ENCODE peak calls at places on chromosomes 1 and 21, in seven cellular contexts. Y, Z, W, H, U, B and E are unnamed samples.

GRCh38 chr1:172275478-172275877 is 145.0 kb upstream of the C1orf105 start:
- DNase-seq in B (no peak), U (no peak), W (no peak), Z (no peak), H (no peak), Y (no peak), E (no peak)

GRCh38 chr1:206041640-206042039 is 11.3 kb upstream of the RHEX start:
- DNase-seq in Z (no peak), U (no peak), B (peak; percentile 53), Y (peak; percentile 62), W (peak; percentile 16), H (peak; percentile 50), E (no peak)

GRCh38 chr21:40732243-40732642 is 114.7 kb downstream of the DSCAM start:
- DNase-seq in W (no peak), Z (no peak), Y (no peak), B (no peak), H (no peak), U (no peak), E (no peak)

GRCh38 chr1:110187139-110187890 is 22.8 kb upstream of the KCNC4 start:
- DNase-seq in Z (no peak), U (peak; percentile 67), B (no peak), H (no peak), Y (no peak), W (no peak), E (peak; percentile 63)

GRCh38 chr1:105909811-105910210 is 1146.7 kb upstream of the PRMT6 start:
- DNase-seq in H (no peak), W (peak; percentile 12), Y (peak; percentile 50), Z (no peak), U (no peak), B (no peak), E (peak; percentile 7)

GRCh38 chr1:191495040-191495439 is 663.2 kb upstream of the RGS18 start:
- DNase-seq in W (no peak), B (no peak), U (no peak), H (no peak), Z (no peak), Y (no peak), E (peak; percentile 49)

GRCh38 chr1:118360817-118361216 is 175.8 kb upstream of the SPAG17 start:
- DNase-seq in W (no peak), Z (no peak), H (no peak), U (peak; percentile 70), Y (no peak), B (no peak), E (peak; percentile 85)

GRCh38 chr1:109792056-109792831 is 28.5 kb upstream of the EPS8L3 start:
- DNase-seq in U (peak; percentile 93), H (peak; percentile 90), Y (peak; percentile 73), W (peak; percentile 80), Z (no peak), B (no peak), E (peak; percentile 76)

GRCh38 chr1:157671895-157672294 is 28.7 kb downstream of the FCRL3 start:
- DNase-seq in Y (no peak), H (no peak), B (no peak), Z (no peak), W (no peak), U (peak; percentile 1), E (peak; percentile 72)

GRCh38 chr1:115189814-115190541 is 100.7 kb upstream of the TSPAN2 start:
- DNase-seq in B (no peak), U (peak; percentile 91), W (no peak), H (peak; percentile 55), Y (no peak), Z (no peak), E (peak; percentile 94)

GRCh38 chr1:180773210-180773865 is 139.4 kb upstream of the KIAA1614 start:
- DNase-seq in Y (no peak), U (peak; percentile 67), B (no peak), W (no peak), H (no peak), Z (no peak), E (peak; percentile 49)

GRCh38 chr1:243390315-243390875 is 134.6 kb downstream of the SDCCAG8 start:
- DNase-seq in Z (no peak), W (no peak), B (no peak), U (no peak), H (no peak), Y (no peak), E (no peak)

GRCh38 chr1:115168026-115168425 is 78.7 kb upstream of the TSPAN2 start:
- DNase-seq in U (peak; percentile 70), W (no peak), Z (no peak), B (no peak), Y (no peak), H (no peak), E (peak; percentile 80)

GRCh38 chr1:198687429-198687828 is 48.6 kb downstream of the PTPRC start:
- DNase-seq in Y (no peak), B (no peak), W (no peak), Z (no peak), U (no peak), H (no peak), E (no peak)

GRCh38 chr21:22342855-22343254 is 1344.6 kb downstream of the NCAM2 start:
- DNase-seq in Y (no peak), B (no peak), Z (peak; percentile 28), U (no peak), H (no peak), W (no peak), E (no peak)

GRCh38 chr1:234629026-234629425 is 19.0 kb upstream of the IRF2BP2 start:
- DNase-seq in Z (no peak), Y (no peak), W (no peak), U (peak; percentile 69), H (no peak), B (no peak), E (no peak)

GRCh38 chr1:244239261-244239770 is 188.2 kb downstream of the ZBTB18 start:
- DNase-seq in B (no peak), Y (no peak), U (no peak), Z (peak; percentile 53), H (no peak), W (no peak), E (no peak)

GRCh38 chr1:86502721-86503430 is 34.1 kb downstream of the CLCA1 start:
- DNase-seq in U (no peak), B (no peak), H (peak; percentile 82), W (peak; percentile 58), Y (peak; percentile 94), Z (peak; percentile 61), E (peak; percentile 80)

GRCh38 chr21:39659070-39659815 is 46.5 kb downstream of the B3GALT5 start:
- DNase-seq in Z (peak; percentile 82), W (no peak), U (no peak), B (no peak), H (no peak), Y (no peak), E (no peak)

GRCh38 chr21:39661121-39661520 is 48.4 kb downstream of the B3GALT5 start:
- DNase-seq in W (no peak), Z (no peak), H (no peak), Y (no peak), U (no peak), B (no peak), E (no peak)

GRCh38 chr21:39661740-39662139 is 49.0 kb downstream of the B3GALT5 start:
- DNase-seq in B (no peak), Y (no peak), H (no peak), Z (no peak), U (no peak), W (no peak), E (no peak)

GRCh38 chr21:39660191-39660590 is 47.5 kb downstream of the B3GALT5 start:
- DNase-seq in Z (no peak), B (no peak), H (peak; percentile 48), Y (no peak), U (peak; percentile 30), W (no peak), E (peak; percentile 25)

GRCh38 chr21:39660596-39660995 is 47.9 kb downstream of the B3GALT5 start:
- DNase-seq in Z (no peak), W (peak; percentile 25), Y (no peak), U (peak; percentile 73), B (no peak), H (peak; percentile 79), E (peak; percentile 61)
- TF ChIP-seq EZH2phosphoT487 in Z (no peak), W (no peak), Y (no peak), U (no peak), B (no peak), H (no peak), E (no peak)

GRCh38 chr1:30748098-30748698 is 9.4 kb downstream of the LAPTM5 start:
- DNase-seq in W (no peak), U (no peak), Y (no peak), B (no peak), H (no peak), Z (peak; percentile 82), E (no peak)

GRCh38 chr1:30745834-30746208 is 11.8 kb downstream of the LAPTM5 start:
- DNase-seq in U (no peak), B (no peak), Y (no peak), Z (no peak), W (no peak), H (no peak), E (no peak)

GRCh38 chr1:30747028-30748008 is 10.3 kb downstream of the LAPTM5 start:
- DNase-seq in H (no peak), U (no peak), W (no peak), Y (no peak), B (no peak), Z (peak; percentile 52), E (no peak)

GRCh38 chr1:30745156-30745833 is 12.3 kb downstream of the LAPTM5 start:
- DNase-seq in H (peak; percentile 72), W (no peak), B (no peak), Z (peak; percentile 75), Y (no peak), U (no peak), E (no peak)

GRCh38 chr1:30746212-30747027 is 11.2 kb downstream of the LAPTM5 start:
- DNase-seq in U (no peak), Y (no peak), W (no peak), B (no peak), H (peak; percentile 58), Z (peak; percentile 69), E (no peak)
- TF ChIP-seq EZH2phosphoT487 in U (no peak), Y (no peak), W (no peak), B (no peak), H (no peak), Z (no peak), E (no peak)

DNA sequence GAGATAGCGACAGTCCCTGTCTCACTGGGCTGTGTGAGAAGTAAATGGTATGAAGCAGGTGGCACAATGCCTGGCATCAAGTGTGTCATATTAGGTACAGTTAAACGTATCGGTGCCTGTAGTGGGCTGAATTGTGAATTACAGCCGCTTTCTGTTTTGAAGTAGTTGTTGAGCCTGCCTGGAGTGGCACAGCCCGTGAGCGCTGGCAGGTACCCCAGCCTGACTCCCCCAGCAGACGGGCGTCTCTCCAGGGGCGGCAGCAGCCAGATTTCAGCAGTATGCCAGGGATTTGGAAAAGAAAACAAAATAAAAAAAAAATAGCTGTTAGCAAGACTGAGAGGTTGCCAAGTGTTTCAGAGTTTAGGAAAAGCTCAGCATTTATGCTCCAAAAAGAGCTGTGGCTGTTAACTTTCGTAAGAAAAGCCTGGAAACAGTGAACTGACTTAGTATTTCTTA is 26.6 kb upstream of the GPR153 start:
- DNase-seq in U (no peak), Z (no peak), H (peak; percentile 43), Y (no peak), W (no peak), B (no peak), E (no peak)
- TF ChIP-seq EZH2phosphoT487 in U (no peak), Z (no peak), H (no peak), Y (no peak), W (no peak), B (no peak), E (no peak)

DNA sequence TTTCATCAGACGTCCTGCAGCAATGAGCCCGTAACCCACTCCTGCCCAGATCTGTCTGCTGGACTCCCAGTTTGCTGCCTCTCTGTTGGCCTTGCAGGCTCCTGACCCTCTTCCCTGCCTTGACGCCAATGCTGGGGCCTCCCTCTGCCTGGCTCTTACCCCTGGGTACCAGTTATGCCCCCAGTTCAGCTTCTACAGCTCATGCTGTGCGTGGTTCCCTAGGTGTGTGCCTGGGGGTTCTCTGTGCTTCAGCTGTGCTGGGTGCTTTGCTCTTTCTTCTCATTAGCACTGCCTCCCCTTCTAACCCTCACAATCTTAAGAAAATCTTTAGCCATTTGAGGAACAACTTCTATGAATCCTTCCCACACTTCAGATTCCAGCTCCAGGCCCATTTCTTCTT is 151.4 kb downstream of the ZSCAN20 start:
- DNase-seq in Z (no peak), Y (no peak), B (no peak), W (no peak), H (no peak), U (no peak), E (no peak)
- TF ChIP-seq EZH2phosphoT487 in Z (no peak), Y (no peak), B (no peak), W (no peak), H (no peak), U (no peak), E (no peak)